ENCODE peak calls at places on chromosomes 12 and 14, in six cellular contexts. O is activated CD4-positive, alpha-beta T cell treated with anti-CD3 and anti-CD28 coated beads, Interleukin-2, amount 50 U/mL, for 1 hour; Y is endothelial cell; J is activated gamma-delta T cell; A is astrocyte of the cerebellum; V is B cell. Q is an unnamed sample.

GRCh38 chr14:104321151-104322130 is 183.1 kb downstream of the KIF26A start:
- DNase-seq in O (no peak), Y (peak), J (no peak), A (no peak), V (no peak), Q (no peak)

GRCh38 chr12:106736051-106736957 is 38.2 kb upstream of the RIC8B start:
- DNase-seq in O (peak), Y (no peak), J (no peak), A (no peak), V (no peak), Q (no peak)

GRCh38 chr12:22518998-22519397 is 25.3 kb downstream of the C2CD5 start:
- DNase-seq in O (no peak), Y (no peak), J (no peak), A (peak), V (no peak), Q (no peak)

GRCh38 chr12:108508243-108508642 is 6.8 kb upstream of the FICD start:
- DNase-seq in O (no peak), Y (no peak), J (no peak), A (no peak), V (no peak), Q (no peak)

GRCh38 chr14:94355191-94355794 is 32.2 kb upstream of the SERPINA6 start:
- DNase-seq in O (no peak), Y (peak), J (no peak), A (no peak), V (no peak), Q (no peak)

GRCh38 chr12:114006482-114007425 is 40.6 kb upstream of the RBM19 start:
- DNase-seq in O (no peak), Y (no peak), J (no peak), A (no peak), V (no peak), Q (no peak)

GRCh38 chr12:52362118-52362726 is 5.1 kb downstream of the KRT85 start:
- DNase-seq in O (no peak), Y (peak), J (no peak), A (no peak), V (no peak), Q (no peak)

GRCh38 chr14:104794641-104795467 is 694 bp downstream of the AKT1 start:
- DNase-seq in O (no peak), Y (no peak), J (peak), A (no peak), V (no peak), Q (no peak)

GRCh38 chr12:64824500-64825142 is at the start of gene TBC1D30:
- DNase-seq in O (no peak), Y (peak), J (no peak), A (no peak), V (no peak), Q (no peak)

GRCh38 chr12:113222730-113223531 is 1.7 kb downstream of the TPCN1 start:
- DNase-seq in O (no peak), Y (no peak), J (no peak), A (peak), V (no peak), Q (no peak)

GRCh38 chr14:80981673-80982072 is 26.3 kb downstream of the TSHR start:
- DNase-seq in O (no peak), Y (no peak), J (no peak), A (no peak), V (no peak), Q (no peak)

GRCh38 chr14:92892589-92892988 is 30.4 kb upstream of the CHGA start:
- DNase-seq in O (no peak), Y (no peak), J (no peak), A (no peak), V (no peak), Q (no peak)

GRCh38 chr12:1935242-1935641 is 16.8 kb upstream of the CACNA2D4 start:
- DNase-seq in O (no peak), Y (no peak), J (no peak), A (no peak), V (no peak), Q (no peak)

GRCh38 chr12:109544955-109545531 is 28.3 kb downstream of the MMAB start:
- DNase-seq in O (no peak), Y (no peak), J (peak), A (no peak), V (no peak), Q (no peak)

GRCh38 chr12:127119600-127120140 is 1147.3 kb upstream of the TMEM132C start:
- DNase-seq in O (no peak), Y (no peak), J (no peak), A (no peak), V (no peak), Q (no peak)

GRCh38 chr12:124365726-124366430 is 71.0 kb downstream of the RFLNA start:
- DNase-seq in O (no peak), Y (no peak), J (no peak), A (no peak), V (no peak), Q (no peak)

GRCh38 chr12:50112456-50113218 is 601 bp downstream of the COX14 start:
- DNase-seq in O (no peak), Y (no peak), J (no peak), A (no peak), V (peak), Q (no peak)

Q was measured in HCT116.